ENCODE peak calls at places on chromosomes 13 and 19, in nine cellular contexts. V is stimulated activated effector memory CD8-positive, alpha-beta T cell treated with anti-CD3 and anti-CD28 coated beads, Interleukin-12 subunit alpha, Interleukin-12 subunit beta, amount 100 ng/mL, for 72 hours; D is T1000; K is AML-193; T is activated naive CD4-positive, alpha-beta T cell; C is stromal cell of bone marrow; N is naive thymus-derived CD4-positive, alpha-beta T cell; Y is T-helper 9 cell; F is RWPE1. I is an unnamed sample.

GRCh38 chr13:101520672-101521071 is 68.2 kb downstream of the ITGBL1 start:
- DNase-seq in V (no peak), D (no peak), K (peak; percentile 89), T (no peak), C (peak; percentile 66), N (no peak), Y (no peak), F (no peak), I (peak; percentile 34)

GRCh38 chr19:43132696-43133095 is 50.2 kb upstream of the PSG2 start:
- DNase-seq in V (no peak), D (no peak), K (no peak), T (no peak), C (no peak), N (no peak), Y (no peak), F (no peak), I (peak; percentile 65)

GRCh38 chr13:51682691-51683090 is 98.4 kb downstream of the WDFY2 start:
- DNase-seq in V (no peak), D (no peak), K (no peak), T (no peak), C (no peak), N (no peak), Y (no peak), F (no peak), I (no peak)

GRCh38 chr19:55258476-55258827 is 365 bp downstream of the PPP6R1 start:
- DNase-seq in V (no peak), D (no peak), K (no peak), T (peak; percentile 45), C (no peak), N (peak; percentile 40), Y (peak; percentile 39), F (no peak), I (peak; percentile 21)

GRCh38 chr13:42794572-42795275 is 13.3 kb downstream of the FAM216B start:
- DNase-seq in V (no peak), D (no peak), K (no peak), T (no peak), C (no peak), N (no peak), Y (no peak), F (no peak), I (no peak)

GRCh38 chr19:38564981-38565685 is 52.6 kb downstream of the MAP4K1 start:
- DNase-seq in V (peak; percentile 62), D (no peak), K (no peak), T (no peak), C (no peak), N (no peak), Y (no peak), F (no peak), I (no peak)

GRCh38 chr13:99704390-99704789 is 203.1 kb downstream of the TM9SF2 start:
- DNase-seq in V (no peak), D (no peak), K (no peak), T (no peak), C (no peak), N (no peak), Y (no peak), F (no peak), I (no peak)

GRCh38 chr13:95253033-95253432 is 48.2 kb downstream of the ABCC4 start:
- DNase-seq in V (no peak), D (no peak), K (no peak), T (no peak), C (no peak), N (no peak), Y (no peak), F (no peak), I (no peak)

GRCh38 chr13:90594694-90595093 is 752.8 kb upstream of the MIR17HG start:
- DNase-seq in V (no peak), D (no peak), K (no peak), T (no peak), C (peak; percentile 4), N (no peak), Y (no peak), F (peak; percentile 60), I (no peak)

GRCh38 chr13:104534847-104535246 is 1468.6 kb upstream of the SLC10A2 start:
- DNase-seq in V (no peak), D (no peak), K (no peak), T (no peak), C (no peak), N (no peak), Y (no peak), F (no peak), I (no peak)

GRCh38 chr19:39351537-39352037 is 9.4 kb downstream of the SAMD4B start:
- DNase-seq in V (peak; percentile 77), D (no peak), K (no peak), T (no peak), C (peak; percentile 72), N (peak; percentile 40), Y (no peak), F (no peak), I (no peak)

GRCh38 chr19:5392476-5392875 is 51.9 kb upstream of the PTPRS start:
- DNase-seq in V (no peak), D (no peak), K (no peak), T (no peak), C (no peak), N (no peak), Y (no peak), F (no peak), I (no peak)

GRCh38 chr13:76715621-76716020 is 170.6 kb downstream of the KCTD12 start:
- DNase-seq in V (no peak), D (no peak), K (no peak), T (no peak), C (no peak), N (no peak), Y (no peak), F (no peak), I (no peak)

GRCh38 chr13:107258599-107259187 is 690.8 kb upstream of the ARGLU1 start:
- DNase-seq in V (no peak), D (no peak), K (no peak), T (no peak), C (no peak), N (no peak), Y (no peak), F (peak; percentile 57), I (peak; percentile 89)

GRCh38 chr19:55502197-55502952 is 14.1 kb downstream of the SSC5D start:
- DNase-seq in V (no peak), D (no peak), K (no peak), T (no peak), C (no peak), N (no peak), Y (no peak), F (no peak), I (no peak)

GRCh38 chr19:53037101-53038097 is 7.1 kb upstream of the ERVV-2 start:
- DNase-seq in V (no peak), D (peak; percentile 39), K (no peak), T (peak; percentile 1), C (peak; percentile 29), N (no peak), Y (no peak), F (peak; percentile 64), I (no peak)

GRCh38 chr19:5093953-5094718 is 125.2 kb downstream of the KDM4B start:
- DNase-seq in V (no peak), D (no peak), K (no peak), T (no peak), C (no peak), N (no peak), Y (no peak), F (no peak), I (no peak)

GRCh38 chr13:112457081-112457480 is 80.9 kb downstream of the SPACA7 start:
- DNase-seq in V (no peak), D (no peak), K (no peak), T (no peak), C (no peak), N (no peak), Y (no peak), F (no peak), I (no peak)

GRCh38 chr13:98252931-98253470 is 75.9 kb upstream of the RNF113B start:
- DNase-seq in V (no peak), D (peak; percentile 19), K (no peak), T (no peak), C (peak; percentile 55), N (no peak), Y (no peak), F (peak; percentile 20), I (peak; percentile 53)

GRCh38 chr19:20565321-20566018 is at the start of gene ZNF737:
- DNase-seq in V (peak; percentile 93), D (peak; percentile 93), K (peak; percentile 90), T (peak; percentile 85), C (peak; percentile 93), N (peak; percentile 89), Y (peak; percentile 84), F (peak; percentile 73), I (peak; percentile 80)

GRCh38 chr13:25679936-25680335 is 308.2 kb downstream of the ATP8A2 start:
- DNase-seq in V (no peak), D (no peak), K (no peak), T (no peak), C (no peak), N (no peak), Y (no peak), F (no peak), I (no peak)

GRCh38 chr13:21453352-21454089 is 5.6 kb downstream of the ZDHHC20 start:
- DNase-seq in V (no peak), D (no peak), K (no peak), T (no peak), C (peak; percentile 31), N (no peak), Y (no peak), F (no peak), I (no peak)

GRCh38 chr19:18878058-18878797 is 17.7 kb downstream of the CERS1 start:
- DNase-seq in V (no peak), D (no peak), K (no peak), T (no peak), C (no peak), N (no peak), Y (no peak), F (no peak), I (no peak)

I was measured in MG63.